ENCODE peak calls at places on chromosomes 3 and 15, in nine cellular contexts. One of them, this sample, is unnamed.

GRCh38 chr3:141233457-141234161 is 2.0 kb downstream of the PXYLP1 start:
- DNase-seq in activated naive CD8-positive, alpha-beta T cell treated with anti-CD3 and anti-CD28 coated beads for 36 hours: no peak
- DNase-seq in EL: no peak
- DNase-seq in AG04450: no peak
- DNase-seq in HepG2: no peak
- DNase-seq in stimulated activated CD8-positive, alpha-beta memory T cell treated with anti-CD3 and anti-CD28 coated beads, Interleukin-15, amount 100 ng/mL, for 24 hours: no peak
- DNase-seq in uterus: peak
- DNase-seq in neuronal stem cell: no peak
- DNase-seq in GM19239: no peak
- DNase-seq in this sample: no peak

GRCh38 chr3:79724206-79724605 is 43.6 kb downstream of the ROBO1 start:
- DNase-seq in activated naive CD8-positive, alpha-beta T cell treated with anti-CD3 and anti-CD28 coated beads for 36 hours: no peak
- DNase-seq in EL: no peak
- DNase-seq in AG04450: no peak
- DNase-seq in HepG2: peak
- DNase-seq in stimulated activated CD8-positive, alpha-beta memory T cell treated with anti-CD3 and anti-CD28 coated beads, Interleukin-15, amount 100 ng/mL, for 24 hours: no peak
- DNase-seq in uterus: no peak
- DNase-seq in neuronal stem cell: no peak
- DNase-seq in GM19239: no peak
- DNase-seq in this sample: peak

GRCh38 chr15:52567886-52568568 is 803 bp downstream of the ARPP19 start:
- DNase-seq in activated naive CD8-positive, alpha-beta T cell treated with anti-CD3 and anti-CD28 coated beads for 36 hours: peak
- DNase-seq in EL: no peak
- DNase-seq in AG04450: no peak
- DNase-seq in HepG2: peak
- DNase-seq in stimulated activated CD8-positive, alpha-beta memory T cell treated with anti-CD3 and anti-CD28 coated beads, Interleukin-15, amount 100 ng/mL, for 24 hours: no peak
- DNase-seq in uterus: no peak
- DNase-seq in neuronal stem cell: no peak
- DNase-seq in GM19239: peak
- DNase-seq in this sample: peak

GRCh38 chr3:87856126-87856525 is 202.7 kb downstream of the CGGBP1 start:
- DNase-seq in activated naive CD8-positive, alpha-beta T cell treated with anti-CD3 and anti-CD28 coated beads for 36 hours: no peak
- DNase-seq in EL: no peak
- DNase-seq in AG04450: no peak
- DNase-seq in HepG2: no peak
- DNase-seq in stimulated activated CD8-positive, alpha-beta memory T cell treated with anti-CD3 and anti-CD28 coated beads, Interleukin-15, amount 100 ng/mL, for 24 hours: no peak
- DNase-seq in uterus: no peak
- DNase-seq in neuronal stem cell: no peak
- DNase-seq in GM19239: no peak
- DNase-seq in this sample: no peak

GRCh38 chr3:104273046-104273649 is 1093.6 kb upstream of the ALCAM start:
- DNase-seq in activated naive CD8-positive, alpha-beta T cell treated with anti-CD3 and anti-CD28 coated beads for 36 hours: no peak
- DNase-seq in EL: peak
- DNase-seq in AG04450: no peak
- DNase-seq in HepG2: peak
- DNase-seq in stimulated activated CD8-positive, alpha-beta memory T cell treated with anti-CD3 and anti-CD28 coated beads, Interleukin-15, amount 100 ng/mL, for 24 hours: no peak
- DNase-seq in uterus: no peak
- DNase-seq in neuronal stem cell: no peak
- DNase-seq in GM19239: no peak
- DNase-seq in this sample: no peak

GRCh38 chr3:27721717-27722564 is at the start of gene EOMES:
- DNase-seq in activated naive CD8-positive, alpha-beta T cell treated with anti-CD3 and anti-CD28 coated beads for 36 hours: peak
- DNase-seq in EL: peak
- DNase-seq in AG04450: no peak
- DNase-seq in HepG2: peak
- DNase-seq in stimulated activated CD8-positive, alpha-beta memory T cell treated with anti-CD3 and anti-CD28 coated beads, Interleukin-15, amount 100 ng/mL, for 24 hours: peak
- DNase-seq in uterus: no peak
- DNase-seq in neuronal stem cell: no peak
- DNase-seq in GM19239: peak
- DNase-seq in this sample: peak

GRCh38 chr3:44301746-44302145 is 36.8 kb upstream of the TCAIM start:
- DNase-seq in activated naive CD8-positive, alpha-beta T cell treated with anti-CD3 and anti-CD28 coated beads for 36 hours: no peak
- DNase-seq in EL: peak
- DNase-seq in AG04450: no peak
- DNase-seq in HepG2: no peak
- DNase-seq in stimulated activated CD8-positive, alpha-beta memory T cell treated with anti-CD3 and anti-CD28 coated beads, Interleukin-15, amount 100 ng/mL, for 24 hours: no peak
- DNase-seq in uterus: no peak
- DNase-seq in neuronal stem cell: no peak
- DNase-seq in GM19239: no peak
- DNase-seq in this sample: no peak

GRCh38 chr3:185739264-185739701 is 85.6 kb downstream of the IGF2BP2 start:
- DNase-seq in activated naive CD8-positive, alpha-beta T cell treated with anti-CD3 and anti-CD28 coated beads for 36 hours: no peak
- DNase-seq in EL: no peak
- DNase-seq in AG04450: no peak
- DNase-seq in HepG2: no peak
- DNase-seq in stimulated activated CD8-positive, alpha-beta memory T cell treated with anti-CD3 and anti-CD28 coated beads, Interleukin-15, amount 100 ng/mL, for 24 hours: no peak
- DNase-seq in uterus: no peak
- DNase-seq in neuronal stem cell: no peak
- DNase-seq in GM19239: no peak
- DNase-seq in this sample: peak

GRCh38 chr15:45026646-45027045 is 3.7 kb downstream of the SORD start:
- DNase-seq in activated naive CD8-positive, alpha-beta T cell treated with anti-CD3 and anti-CD28 coated beads for 36 hours: no peak
- DNase-seq in EL: no peak
- DNase-seq in AG04450: no peak
- DNase-seq in HepG2: no peak
- DNase-seq in stimulated activated CD8-positive, alpha-beta memory T cell treated with anti-CD3 and anti-CD28 coated beads, Interleukin-15, amount 100 ng/mL, for 24 hours: no peak
- DNase-seq in uterus: no peak
- DNase-seq in neuronal stem cell: no peak
- DNase-seq in GM19239: no peak
- DNase-seq in this sample: no peak

GRCh38 chr3:136644200-136644599 is 108.0 kb downstream of the STAG1 start:
- DNase-seq in activated naive CD8-positive, alpha-beta T cell treated with anti-CD3 and anti-CD28 coated beads for 36 hours: no peak
- DNase-seq in EL: no peak
- DNase-seq in AG04450: no peak
- DNase-seq in HepG2: no peak
- DNase-seq in stimulated activated CD8-positive, alpha-beta memory T cell treated with anti-CD3 and anti-CD28 coated beads, Interleukin-15, amount 100 ng/mL, for 24 hours: no peak
- DNase-seq in uterus: no peak
- DNase-seq in neuronal stem cell: no peak
- DNase-seq in GM19239: no peak
- DNase-seq in this sample: no peak

GRCh38 chr3:124837730-124838186 is 49.4 kb downstream of the ITGB5 start:
- DNase-seq in activated naive CD8-positive, alpha-beta T cell treated with anti-CD3 and anti-CD28 coated beads for 36 hours: no peak
- DNase-seq in EL: peak
- DNase-seq in AG04450: no peak
- DNase-seq in HepG2: peak
- DNase-seq in stimulated activated CD8-positive, alpha-beta memory T cell treated with anti-CD3 and anti-CD28 coated beads, Interleukin-15, amount 100 ng/mL, for 24 hours: no peak
- DNase-seq in uterus: peak
- DNase-seq in neuronal stem cell: no peak
- DNase-seq in GM19239: no peak
- DNase-seq in this sample: peak

GRCh38 chr15:59208850-59209249 is 2.2 kb downstream of the LDHAL6B start:
- DNase-seq in activated naive CD8-positive, alpha-beta T cell treated with anti-CD3 and anti-CD28 coated beads for 36 hours: no peak
- DNase-seq in EL: peak
- DNase-seq in AG04450: no peak
- DNase-seq in HepG2: no peak
- DNase-seq in stimulated activated CD8-positive, alpha-beta memory T cell treated with anti-CD3 and anti-CD28 coated beads, Interleukin-15, amount 100 ng/mL, for 24 hours: no peak
- DNase-seq in uterus: no peak
- DNase-seq in neuronal stem cell: no peak
- DNase-seq in GM19239: no peak
- DNase-seq in this sample: no peak

GRCh38 chr3:23999012-23999641 is 54.0 kb downstream of the NR1D2 start:
- DNase-seq in activated naive CD8-positive, alpha-beta T cell treated with anti-CD3 and anti-CD28 coated beads for 36 hours: peak
- DNase-seq in EL: peak
- DNase-seq in AG04450: peak
- DNase-seq in HepG2: peak
- DNase-seq in stimulated activated CD8-positive, alpha-beta memory T cell treated with anti-CD3 and anti-CD28 coated beads, Interleukin-15, amount 100 ng/mL, for 24 hours: peak
- DNase-seq in uterus: peak
- DNase-seq in neuronal stem cell: peak
- DNase-seq in GM19239: no peak
- DNase-seq in this sample: peak

GRCh38 chr15:98518823-98519561 is 129.3 kb upstream of the IGF1R start:
- DNase-seq in activated naive CD8-positive, alpha-beta T cell treated with anti-CD3 and anti-CD28 coated beads for 36 hours: peak
- DNase-seq in EL: peak
- DNase-seq in AG04450: peak
- DNase-seq in HepG2: peak
- DNase-seq in stimulated activated CD8-positive, alpha-beta memory T cell treated with anti-CD3 and anti-CD28 coated beads, Interleukin-15, amount 100 ng/mL, for 24 hours: no peak
- DNase-seq in uterus: peak
- DNase-seq in neuronal stem cell: peak
- DNase-seq in GM19239: peak
- DNase-seq in this sample: peak

GRCh38 chr3:38585791-38586420 is 63.6 kb downstream of the SCN5A start:
- DNase-seq in activated naive CD8-positive, alpha-beta T cell treated with anti-CD3 and anti-CD28 coated beads for 36 hours: no peak
- DNase-seq in EL: no peak
- DNase-seq in AG04450: no peak
- DNase-seq in HepG2: no peak
- DNase-seq in stimulated activated CD8-positive, alpha-beta memory T cell treated with anti-CD3 and anti-CD28 coated beads, Interleukin-15, amount 100 ng/mL, for 24 hours: no peak
- DNase-seq in uterus: no peak
- DNase-seq in neuronal stem cell: no peak
- DNase-seq in GM19239: no peak
- DNase-seq in this sample: no peak

GRCh38 chr3:141444586-141445285 is 42.1 kb upstream of the RASA2 start:
- DNase-seq in activated naive CD8-positive, alpha-beta T cell treated with anti-CD3 and anti-CD28 coated beads for 36 hours: no peak
- DNase-seq in EL: no peak
- DNase-seq in AG04450: no peak
- DNase-seq in HepG2: no peak
- DNase-seq in stimulated activated CD8-positive, alpha-beta memory T cell treated with anti-CD3 and anti-CD28 coated beads, Interleukin-15, amount 100 ng/mL, for 24 hours: no peak
- DNase-seq in uterus: no peak
- DNase-seq in neuronal stem cell: no peak
- DNase-seq in GM19239: no peak
- DNase-seq in this sample: no peak

GRCh38 chr3:47885168-47885567 is 82.2 kb downstream of the DHX30 start:
- DNase-seq in activated naive CD8-positive, alpha-beta T cell treated with anti-CD3 and anti-CD28 coated beads for 36 hours: no peak
- DNase-seq in EL: no peak
- DNase-seq in AG04450: no peak
- DNase-seq in HepG2: no peak
- DNase-seq in stimulated activated CD8-positive, alpha-beta memory T cell treated with anti-CD3 and anti-CD28 coated beads, Interleukin-15, amount 100 ng/mL, for 24 hours: no peak
- DNase-seq in uterus: no peak
- DNase-seq in neuronal stem cell: no peak
- DNase-seq in GM19239: no peak
- DNase-seq in this sample: no peak

GRCh38 chr15:77607111-77607893 is 25.4 kb downstream of the LINGO1 start:
- DNase-seq in activated naive CD8-positive, alpha-beta T cell treated with anti-CD3 and anti-CD28 coated beads for 36 hours: no peak
- DNase-seq in EL: peak
- DNase-seq in AG04450: no peak
- DNase-seq in HepG2: no peak
- DNase-seq in stimulated activated CD8-positive, alpha-beta memory T cell treated with anti-CD3 and anti-CD28 coated beads, Interleukin-15, amount 100 ng/mL, for 24 hours: no peak
- DNase-seq in uterus: peak
- DNase-seq in neuronal stem cell: no peak
- DNase-seq in GM19239: no peak
- DNase-seq in this sample: no peak

GRCh38 chr3:78154521-78155186 is 1114.8 kb downstream of the ROBO2 start:
- DNase-seq in activated naive CD8-positive, alpha-beta T cell treated with anti-CD3 and anti-CD28 coated beads for 36 hours: no peak
- DNase-seq in EL: no peak
- DNase-seq in AG04450: no peak
- DNase-seq in HepG2: no peak
- DNase-seq in stimulated activated CD8-positive, alpha-beta memory T cell treated with anti-CD3 and anti-CD28 coated beads, Interleukin-15, amount 100 ng/mL, for 24 hours: no peak
- DNase-seq in uterus: no peak
- DNase-seq in neuronal stem cell: no peak
- DNase-seq in GM19239: no peak
- DNase-seq in this sample: no peak

GRCh38 chr3:171972965-171973364 is 66.4 kb upstream of the FNDC3B start:
- DNase-seq in activated naive CD8-positive, alpha-beta T cell treated with anti-CD3 and anti-CD28 coated beads for 36 hours: no peak
- DNase-seq in EL: no peak
- DNase-seq in AG04450: no peak
- DNase-seq in HepG2: no peak
- DNase-seq in stimulated activated CD8-positive, alpha-beta memory T cell treated with anti-CD3 and anti-CD28 coated beads, Interleukin-15, amount 100 ng/mL, for 24 hours: no peak
- DNase-seq in uterus: peak
- DNase-seq in neuronal stem cell: no peak
- DNase-seq in GM19239: no peak
- DNase-seq in this sample: no peak

GRCh38 chr3:119497824-119498187 is 541 bp upstream of the TIMMDC1 start:
- DNase-seq in activated naive CD8-positive, alpha-beta T cell treated with anti-CD3 and anti-CD28 coated beads for 36 hours: peak
- DNase-seq in EL: peak
- DNase-seq in AG04450: no peak
- DNase-seq in HepG2: peak
- DNase-seq in stimulated activated CD8-positive, alpha-beta memory T cell treated with anti-CD3 and anti-CD28 coated beads, Interleukin-15, amount 100 ng/mL, for 24 hours: no peak
- DNase-seq in uterus: no peak
- DNase-seq in neuronal stem cell: peak
- DNase-seq in GM19239: no peak
- DNase-seq in this sample: peak

GRCh38 chr3:62361824-62362223 is 11.5 kb downstream of the FEZF2 start:
- DNase-seq in activated naive CD8-positive, alpha-beta T cell treated with anti-CD3 and anti-CD28 coated beads for 36 hours: no peak
- DNase-seq in EL: no peak
- DNase-seq in AG04450: no peak
- DNase-seq in HepG2: no peak
- DNase-seq in stimulated activated CD8-positive, alpha-beta memory T cell treated with anti-CD3 and anti-CD28 coated beads, Interleukin-15, amount 100 ng/mL, for 24 hours: no peak
- DNase-seq in uterus: no peak
- DNase-seq in neuronal stem cell: no peak
- DNase-seq in GM19239: no peak
- DNase-seq in this sample: no peak

GRCh38 chr15:92954578-92954977 is 54.5 kb downstream of the CHD2 start:
- DNase-seq in activated naive CD8-positive, alpha-beta T cell treated with anti-CD3 and anti-CD28 coated beads for 36 hours: no peak
- DNase-seq in EL: no peak
- DNase-seq in AG04450: no peak
- DNase-seq in HepG2: peak
- DNase-seq in stimulated activated CD8-positive, alpha-beta memory T cell treated with anti-CD3 and anti-CD28 coated beads, Interleukin-15, amount 100 ng/mL, for 24 hours: no peak
- DNase-seq in uterus: no peak
- DNase-seq in neuronal stem cell: no peak
- DNase-seq in GM19239: no peak
- DNase-seq in this sample: no peak

GRCh38 chr3:27345493-27345892 is 23.7 kb downstream of the NEK10 start:
- DNase-seq in activated naive CD8-positive, alpha-beta T cell treated with anti-CD3 and anti-CD28 coated beads for 36 hours: no peak
- DNase-seq in EL: no peak
- DNase-seq in AG04450: no peak
- DNase-seq in HepG2: no peak
- DNase-seq in stimulated activated CD8-positive, alpha-beta memory T cell treated with anti-CD3 and anti-CD28 coated beads, Interleukin-15, amount 100 ng/mL, for 24 hours: no peak
- DNase-seq in uterus: no peak
- DNase-seq in neuronal stem cell: no peak
- DNase-seq in GM19239: no peak
- DNase-seq in this sample: peak

GRCh38 chr15:69798481-69799315 is 299.0 kb downstream of the TLE3 start:
- DNase-seq in activated naive CD8-positive, alpha-beta T cell treated with anti-CD3 and anti-CD28 coated beads for 36 hours: no peak
- DNase-seq in EL: peak
- DNase-seq in AG04450: no peak
- DNase-seq in HepG2: no peak
- DNase-seq in stimulated activated CD8-positive, alpha-beta memory T cell treated with anti-CD3 and anti-CD28 coated beads, Interleukin-15, amount 100 ng/mL, for 24 hours: no peak
- DNase-seq in uterus: no peak
- DNase-seq in neuronal stem cell: no peak
- DNase-seq in GM19239: no peak
- DNase-seq in this sample: no peak

GRCh38 chr3:160400631-160401150 is 1.2 kb downstream of the SMC4 start:
- DNase-seq in activated naive CD8-positive, alpha-beta T cell treated with anti-CD3 and anti-CD28 coated beads for 36 hours: peak
- DNase-seq in EL: no peak
- DNase-seq in AG04450: no peak
- DNase-seq in HepG2: no peak
- DNase-seq in stimulated activated CD8-positive, alpha-beta memory T cell treated with anti-CD3 and anti-CD28 coated beads, Interleukin-15, amount 100 ng/mL, for 24 hours: peak
- DNase-seq in uterus: no peak
- DNase-seq in neuronal stem cell: no peak
- DNase-seq in GM19239: peak
- DNase-seq in this sample: no peak

GRCh38 chr3:8730641-8731040 is 3.0 kb upstream of the CAV3 start:
- DNase-seq in activated naive CD8-positive, alpha-beta T cell treated with anti-CD3 and anti-CD28 coated beads for 36 hours: no peak
- DNase-seq in EL: no peak
- DNase-seq in AG04450: no peak
- DNase-seq in HepG2: no peak
- DNase-seq in stimulated activated CD8-positive, alpha-beta memory T cell treated with anti-CD3 and anti-CD28 coated beads, Interleukin-15, amount 100 ng/mL, for 24 hours: no peak
- DNase-seq in uterus: no peak
- DNase-seq in neuronal stem cell: no peak
- DNase-seq in GM19239: no peak
- DNase-seq in this sample: no peak

This sample was measured in HuH-7.